ENCODE peak calls at places on chromosomes 11 and 22, in four cellular contexts. T is stomach, X is tibial nerve, A is transverse colon. R is an unnamed sample.

GRCh38 chr22:31449521-31449920 is 40.1 kb downstream of the EIF4ENIF1 start:
- DNase-seq in X (no peak), T (no peak), A (no peak), R (no peak)

GRCh38 chr11:118473537-118473936 is 37.2 kb downstream of the KMT2A start:
- DNase-seq in X (no peak), T (no peak), A (no peak), R (no peak)

GRCh38 chr22:27879923-27880322 is 39.1 kb downstream of the PITPNB start:
- DNase-seq in T (no peak), A (no peak), X (no peak), R (peak)

GRCh38 chr11:30504468-30504867 is 81.7 kb downstream of the MPPED2 start:
- DNase-seq in T (no peak), A (no peak), X (no peak), R (no peak)

GRCh38 chr11:106176817-106177216 is 99.4 kb downstream of the AASDHPPT start:
- DNase-seq in A (no peak), X (no peak), T (no peak), R (no peak)

GRCh38 chr22:37501610-37502341 is 15.6 kb upstream of the MFNG start:
- DNase-seq in X (peak), A (peak), T (peak), R (no peak)

GRCh38 chr11:82843057-82843795 is 57.0 kb downstream of the PRCP start:
- DNase-seq in T (no peak), X (no peak), A (no peak), R (no peak)

GRCh38 chr22:45248832-45249561 is 8.3 kb upstream of the KIAA0930 start:
- DNase-seq in X (no peak), T (no peak), A (no peak), R (no peak)

GRCh38 chr11:134916421-134916820 is 504.4 kb upstream of the B3GAT1 start:
- DNase-seq in X (no peak), A (no peak), T (no peak), R (no peak)

GRCh38 chr22:47333625-47334024 is 571.2 kb downstream of the TBC1D22A start:
- DNase-seq in T (no peak), A (no peak), X (no peak), R (peak)

GRCh38 chr22:36358533-36359171 is 29.1 kb downstream of the MYH9 start:
- DNase-seq in X (no peak), T (no peak), A (no peak), R (no peak)

GRCh38 chr11:39817248-39817647 is 1642.2 kb downstream of the LRRC4C start:
- DNase-seq in A (no peak), X (no peak), T (no peak), R (no peak)

GRCh38 chr11:57871231-57871630 is 109.6 kb downstream of the CTNND1 start:
- DNase-seq in T (no peak), X (no peak), A (no peak), R (no peak)

DNA sequence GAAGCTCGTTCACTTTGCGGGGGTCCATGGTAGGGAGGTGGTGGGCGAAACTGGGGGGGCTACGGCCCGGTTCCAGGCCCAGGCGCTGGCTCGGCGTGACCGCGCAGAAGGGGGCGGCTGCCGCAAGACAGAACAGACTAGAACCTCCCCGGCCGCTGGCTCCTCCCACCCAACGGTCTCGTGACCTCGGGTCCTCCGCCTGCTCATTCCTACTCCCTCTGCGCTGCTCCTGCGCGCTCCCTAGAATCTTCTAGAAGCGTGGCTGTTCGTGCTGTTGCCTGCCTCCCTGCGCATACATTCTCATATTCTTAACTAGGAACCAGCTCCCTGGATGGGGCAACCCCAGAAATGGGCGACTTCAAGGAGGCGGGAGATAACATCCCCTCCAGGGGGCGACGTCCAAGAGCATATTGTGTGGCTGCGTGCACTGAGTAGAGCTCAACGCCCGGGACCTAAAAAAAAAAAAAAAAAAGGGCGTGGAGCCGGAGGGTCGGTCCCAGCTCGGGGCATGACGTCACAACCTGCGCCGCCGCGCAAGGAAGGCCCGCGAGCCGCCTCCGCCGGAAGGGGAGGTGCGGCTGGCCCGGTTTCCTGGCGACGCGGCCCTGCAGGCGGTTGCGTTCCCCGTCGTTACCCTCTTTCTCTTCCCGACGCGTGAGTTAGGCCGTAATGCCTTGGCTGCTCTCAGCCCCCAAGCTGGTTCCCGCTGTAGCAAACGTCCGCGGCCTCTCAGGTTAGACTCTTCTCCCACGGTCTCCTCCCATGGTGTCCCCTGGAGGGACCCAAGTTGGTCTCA is at the start of the genes ST13 and XPNPEP3:
- DNase-seq in A (peak), X (peak), T (peak), R (peak)
- TF ChIP-seq POLR2A in A (peak), X (peak), T (no peak), R (peak)

GRCh38 chr22:35257321-35258143 is at the start of gene HMGXB4:
- DNase-seq in T (peak), A (peak), X (peak), R (peak)
- TF ChIP-seq POLR2A in T (no peak), A (no peak), X (peak), R (peak)

GRCh38 chr11:79229047-79229446 is 211.8 kb downstream of the TENM4 start:
- DNase-seq in T (no peak), A (no peak), X (no peak), R (no peak)
- TF ChIP-seq POLR2A in T (no peak), A (no peak), X (no peak), R (no peak)

GRCh38 chr11:64251986-64252837 is 882 bp downstream of the PLCB3 start:
- DNase-seq in T (peak), X (no peak), A (peak), R (peak)
- TF ChIP-seq POLR2A in T (no peak), X (no peak), A (peak), R (peak)

GRCh38 chr11:6746086-6746618 is 25.6 kb downstream of the OR2AG2 start:
- DNase-seq in T (peak), A (peak), X (no peak), R (no peak)
- TF ChIP-seq POLR2A in T (no peak), A (peak), X (no peak), R (no peak)

DNA sequence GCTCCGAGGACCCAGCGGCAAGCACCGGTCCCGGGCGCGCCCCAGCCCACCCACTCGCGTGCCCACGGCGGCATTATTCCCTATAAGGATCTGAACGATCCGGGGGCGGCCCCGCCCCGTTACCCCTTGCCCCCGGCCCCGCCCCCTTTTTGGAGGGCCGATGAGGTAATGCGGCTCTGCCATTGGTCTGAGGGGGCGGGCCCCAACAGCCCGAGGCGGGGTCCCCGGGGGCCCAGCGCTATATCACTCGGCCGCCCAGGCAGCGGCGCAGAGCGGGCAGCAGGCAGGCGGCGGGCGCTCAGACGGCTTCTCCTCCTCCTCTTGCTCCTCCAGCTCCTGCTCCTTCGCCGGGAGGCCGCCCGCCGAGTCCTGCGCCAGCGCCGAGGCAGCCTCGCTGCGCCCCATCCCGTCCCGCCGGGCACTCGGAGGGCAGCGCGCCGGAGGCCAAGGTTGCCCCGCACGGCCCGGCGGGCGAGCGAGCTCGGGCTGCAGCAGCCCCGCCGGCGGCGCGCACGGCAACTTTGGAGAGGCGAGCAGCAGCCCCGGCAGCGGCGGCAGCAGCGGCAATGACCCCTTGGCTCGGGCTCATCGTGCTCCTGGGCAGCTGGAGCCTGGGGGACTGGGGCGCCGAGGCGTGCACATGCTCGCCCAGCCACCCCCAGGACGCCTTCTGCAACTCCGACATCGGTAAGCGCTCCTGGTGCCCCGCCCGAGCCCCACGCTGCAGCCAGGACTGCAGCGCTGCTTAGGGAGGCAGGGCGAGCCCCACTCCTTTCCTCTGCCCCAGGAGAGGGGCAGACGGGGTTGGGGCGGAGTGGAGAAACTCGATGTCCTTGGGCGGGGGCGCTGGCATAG is at the start of gene TIMP3:
- DNase-seq in A (peak), X (peak), T (peak), R (no peak)
- TF ChIP-seq POLR2A in A (peak), X (peak), T (no peak), R (peak)

DNA sequence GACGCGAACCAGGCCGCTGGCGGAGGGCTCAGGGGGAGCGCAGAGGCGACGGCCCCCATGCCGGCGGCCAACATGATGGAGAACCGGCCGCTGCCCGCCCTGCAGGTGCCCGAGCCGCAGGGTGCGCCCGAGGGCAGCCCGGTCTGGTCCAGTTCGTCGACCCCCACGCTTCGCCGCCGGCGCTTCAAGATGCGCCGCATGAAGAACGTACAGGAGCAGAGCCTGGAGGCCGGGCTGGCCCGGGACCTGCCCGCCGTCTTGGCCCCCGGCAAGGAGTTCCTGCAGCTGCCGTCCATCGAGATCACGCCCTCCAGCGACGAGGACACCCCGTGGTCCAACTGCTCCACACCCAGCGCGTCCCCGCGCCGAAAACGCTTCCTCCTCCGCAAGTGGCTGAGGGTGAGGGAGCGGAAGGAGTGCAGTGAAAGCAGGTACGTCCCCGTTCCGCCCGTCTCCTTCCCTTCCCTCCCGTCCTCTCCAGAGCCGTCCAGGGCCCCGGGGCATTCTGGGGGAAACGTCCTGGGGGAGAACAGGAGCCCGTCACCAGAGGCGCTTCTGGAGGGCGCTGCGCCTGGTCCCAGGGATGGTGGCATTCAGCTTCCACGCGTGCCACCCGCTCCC is 777 bp downstream of the GRAMD1B start:
- DNase-seq in A (peak), X (peak), T (peak), R (peak)
- TF ChIP-seq POLR2A in A (peak), X (peak), T (no peak), R (no peak)

DNA sequence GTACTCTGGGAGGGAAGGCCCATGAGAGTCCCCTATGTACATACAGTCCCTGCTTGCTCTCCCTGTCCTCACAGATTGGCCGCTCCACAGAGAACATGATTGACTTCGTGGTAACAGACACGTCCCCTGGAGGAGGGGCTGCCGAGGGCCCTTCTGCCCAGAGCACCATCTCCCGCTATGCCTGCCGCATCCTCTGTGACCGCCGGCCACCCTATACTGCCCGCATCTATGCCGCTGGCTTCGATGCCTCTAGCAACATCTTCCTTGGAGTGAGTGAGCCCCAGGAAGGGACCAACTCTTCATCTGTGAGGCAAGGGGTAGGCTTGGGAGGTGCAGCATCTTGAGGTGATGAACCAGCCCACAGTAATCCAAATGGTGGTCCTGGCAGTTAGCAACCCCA is 6.5 kb downstream of the PELI3 start:
- DNase-seq in X (no peak), A (no peak), T (no peak), R (no peak)
- TF ChIP-seq POLR2A in X (no peak), A (no peak), T (no peak), R (no peak)

GRCh38 chr11:66068923-66069714 is 953 bp upstream of the PACS1 start:
- DNase-seq in T (peak), A (peak), X (no peak), R (peak)

GRCh38 chr11:66071326-66071870 is 1.3 kb downstream of the PACS1 start:
- DNase-seq in T (no peak), X (no peak), A (no peak), R (no peak)

GRCh38 chr11:66068154-66068821 is 1.8 kb upstream of the PACS1 start:
- DNase-seq in T (peak), A (peak), X (no peak), R (peak)

GRCh38 chr11:66070604-66071325 is 693 bp downstream of the PACS1 start:
- DNase-seq in A (peak), T (peak), X (no peak), R (no peak)

GRCh38 chr11:66069715-66070603 is at the start of gene PACS1:
- DNase-seq in A (peak), T (peak), X (peak), R (peak)
- TF ChIP-seq POLR2A in A (peak), T (no peak), X (peak), R (peak)

R was measured in H54.